ENCODE peak calls at places on chromosomes 12 and 14, in ten cellular contexts. B is tibial nerve, Y is brain microvascular endothelial cell, U is mesendoderm, F is Karpas-422, S is tibial artery, P is ovary, Z is GM23248, E is prostate gland, K is HCT116. I is an unnamed sample.
A peak's percentile ranks its signal among the peaks of the same experiment; 100 is the strongest.

GRCh38 chr12:117564885-117565284 is 203.5 kb upstream of the NOS1 start:
- DNase-seq in B (no peak), Y (no peak), U (peak; percentile 84), F (no peak), S (no peak), P (no peak), Z (no peak), E (no peak), K (no peak), I (peak; percentile 37)

GRCh38 chr14:74510211-74510931 is 16.8 kb downstream of the ISCA2 start:
- DNase-seq in B (no peak), Y (peak; percentile 67), U (no peak), F (no peak), S (peak; percentile 17), P (no peak), Z (peak; percentile 80), E (no peak), K (no peak), I (no peak)

GRCh38 chr14:94975366-94975765 is 182.0 kb downstream of the DICER1 start:
- DNase-seq in B (no peak), Y (no peak), U (no peak), F (no peak), S (no peak), P (no peak), Z (no peak), E (no peak), K (no peak), I (no peak)

GRCh38 chr12:104737682-104738370 is 220.3 kb downstream of the SLC41A2 start:
- DNase-seq in B (no peak), Y (no peak), U (no peak), F (no peak), S (no peak), P (no peak), Z (no peak), E (no peak), K (no peak), I (no peak)

GRCh38 chr14:62213516-62213915 is 451.3 kb downstream of the SNAPC1 start:
- DNase-seq in B (no peak), Y (peak; percentile 3), U (no peak), F (no peak), S (no peak), P (no peak), Z (peak; percentile 2), E (no peak), K (no peak), I (no peak)

GRCh38 chr12:94074970-94075695 is 73.2 kb upstream of the PLXNC1 start:
- DNase-seq in B (peak; percentile 63), Y (peak; percentile 76), U (peak; percentile 83), F (peak; percentile 53), S (peak; percentile 80), P (peak; percentile 43), Z (peak; percentile 97), E (peak; percentile 49), K (peak; percentile 34), I (peak; percentile 90)

GRCh38 chr12:124390442-124391116 is 95.7 kb downstream of the RFLNA start:
- DNase-seq in B (no peak), Y (peak; percentile 77), U (no peak), F (peak; percentile 75), S (peak; percentile 78), P (peak; percentile 54), Z (peak; percentile 94), E (no peak), K (peak; percentile 27), I (peak; percentile 92)

GRCh38 chr12:96237465-96238077 is 43.4 kb downstream of the ELK3 start:
- DNase-seq in B (peak; percentile 69), Y (peak; percentile 96), U (no peak), F (peak; percentile 48), S (peak; percentile 87), P (peak; percentile 41), Z (peak; percentile 97), E (no peak), K (no peak), I (no peak)

GRCh38 chr14:62126885-62127478 is 364.8 kb downstream of the SNAPC1 start:
- DNase-seq in B (peak; percentile 31), Y (peak; percentile 50), U (peak; percentile 65), F (peak; percentile 95), S (no peak), P (no peak), Z (peak; percentile 73), E (no peak), K (peak; percentile 40), I (no peak)

GRCh38 chr12:130579231-130579630 is 136.9 kb downstream of the RIMBP2 start:
- DNase-seq in B (no peak), Y (no peak), U (peak; percentile 90), F (no peak), S (no peak), P (no peak), Z (no peak), E (no peak), K (no peak), I (no peak)

GRCh38 chr12:75656650-75657049 is 145.2 kb upstream of the KRR1 start:
- DNase-seq in B (no peak), Y (peak; percentile 92), U (peak; percentile 86), F (no peak), S (no peak), P (no peak), Z (peak; percentile 73), E (no peak), K (peak; percentile 93), I (no peak)

GRCh38 chr12:92570056-92570753 is 132.6 kb upstream of the PLEKHG7 start:
- DNase-seq in B (peak; percentile 97), Y (peak; percentile 87), U (peak; percentile 78), F (peak; percentile 71), S (peak; percentile 60), P (peak; percentile 57), Z (peak; percentile 79), E (peak; percentile 79), K (peak; percentile 75), I (peak; percentile 82)

GRCh38 chr12:52797529-52797894 is 1.6 kb upstream of the KRT3 start:
- DNase-seq in B (no peak), Y (no peak), U (no peak), F (no peak), S (no peak), P (no peak), Z (no peak), E (no peak), K (no peak), I (no peak)

DNA sequence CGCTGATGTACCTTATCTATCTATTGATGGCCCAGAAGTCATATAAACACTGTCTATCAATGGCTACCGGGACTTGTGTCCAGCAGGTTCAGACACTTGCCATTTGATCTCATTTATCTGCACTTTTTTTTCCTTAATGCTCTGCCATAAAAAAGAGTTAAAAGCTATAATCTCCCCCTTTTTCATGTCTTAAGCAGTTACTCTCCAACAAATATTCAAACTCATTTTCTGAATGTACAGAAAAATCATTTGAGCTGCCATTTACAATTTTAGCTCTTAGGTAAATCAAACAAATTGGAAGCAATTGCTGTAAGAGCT is 101.4 kb downstream of the SLC8A3 start:
- DNase-seq in B (no peak), Y (no peak), U (no peak), F (no peak), S (no peak), P (no peak), Z (no peak), E (no peak), K (no peak), I (no peak)
- H3K27me3 ChIP-seq in B (no peaks in the 10 kb centered on the region), Y (no peaks in the 10 kb centered on the region), U (no peaks in the 10 kb centered on the region), F (no peaks in the 10 kb centered on the region), S (peaks cover 11% of the 10 kb centered on the region), P (no peaks in the 10 kb centered on the region), Z (no peaks in the 10 kb centered on the region), E (peaks cover 2% of the 10 kb centered on the region), K (peaks cover 61% of the 10 kb centered on the region), I (no peaks in the 10 kb centered on the region)

DNA sequence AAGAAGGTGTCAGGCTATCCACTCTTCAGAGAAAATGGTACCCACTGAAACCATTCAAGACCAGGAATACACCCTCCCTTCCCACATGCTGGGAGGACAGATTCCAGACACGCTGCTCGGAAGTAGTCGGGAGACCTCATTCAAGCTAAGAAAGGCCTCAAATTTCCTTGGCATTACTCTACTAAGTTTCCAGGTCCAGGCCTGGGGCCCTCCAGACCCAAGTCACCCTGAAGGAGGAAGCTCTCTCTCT is 27.1 kb upstream of the RPLP0 start:
- DNase-seq in B (no peak), Y (no peak), U (no peak), F (no peak), S (no peak), P (no peak), Z (no peak), E (no peak), K (no peak), I (no peak)
- H3K27ac ChIP-seq in B (no peak overlapping the region), Y (no peak overlapping the region), U (peak overlapping the region; percentile 96), F (no peak overlapping the region), S (no peak overlapping the region), P (no peak overlapping the region), Z (peak overlapping the region; percentile 98), E (no peak overlapping the region), K (peak overlapping the region; percentile 100), I (peak overlapping the region; percentile 17)

GRCh38 chr12:63150255-63151060 is 543 bp downstream of the AVPR1A start:
- DNase-seq in B (no peak), Y (no peak), U (peak; percentile 79), F (no peak), S (peak; percentile 18), P (no peak), Z (peak; percentile 11), E (no peak), K (no peak), I (no peak)
- H3K27me3 ChIP-seq in B (no peaks in the 10 kb centered on the region), Y (peaks cover 44% of the 10 kb centered on the region), U (peaks cover 17% of the 10 kb centered on the region), F (no peaks in the 10 kb centered on the region), S (peaks cover 7% of the 10 kb centered on the region), P (no peaks in the 10 kb centered on the region), Z (peaks cover 50% of the 10 kb centered on the region), E (peaks cover 12% of the 10 kb centered on the region), K (no peaks in the 10 kb centered on the region), I (peaks cover 4% of the 10 kb centered on the region)

GRCh38 chr12:105852958-105853357 is 285.8 kb downstream of the NUAK1 start:
- DNase-seq in B (peak; percentile 26), Y (no peak), U (no peak), F (no peak), S (peak; percentile 28), P (no peak), Z (no peak), E (no peak), K (no peak), I (no peak)

GRCh38 chr12:105848286-105848685 is 290.5 kb downstream of the NUAK1 start:
- DNase-seq in B (no peak), Y (no peak), U (peak; percentile 93), F (no peak), S (no peak), P (no peak), Z (no peak), E (no peak), K (no peak), I (no peak)

GRCh38 chr12:105855691-105856405 is 282.9 kb downstream of the NUAK1 start:
- DNase-seq in B (no peak), Y (no peak), U (no peak), F (no peak), S (no peak), P (no peak), Z (no peak), E (peak; percentile 34), K (no peak), I (no peak)

GRCh38 chr12:105850103-105850968 is 288.4 kb downstream of the NUAK1 start:
- DNase-seq in B (no peak), Y (peak; percentile 38), U (peak; percentile 51), F (no peak), S (no peak), P (no peak), Z (peak; percentile 12), E (no peak), K (no peak), I (no peak)

DNA sequence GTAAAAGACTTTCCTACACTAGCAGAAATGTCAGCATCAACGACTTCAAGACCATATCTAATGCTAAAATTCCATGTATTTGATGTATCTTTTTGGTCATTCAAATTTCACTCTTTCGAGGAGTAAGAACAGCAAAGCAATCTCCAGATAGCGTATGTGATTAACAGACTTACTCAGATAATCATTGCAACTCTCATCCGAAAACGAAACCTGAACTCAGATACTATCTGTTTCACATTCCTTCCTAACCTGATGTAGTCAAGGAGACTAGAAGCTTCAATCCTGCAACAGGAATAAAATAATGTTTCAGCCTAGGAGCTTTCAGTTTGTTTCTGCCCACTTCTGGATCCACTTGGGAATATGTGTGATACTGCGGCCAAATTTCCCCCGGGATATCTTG is 286.3 kb downstream of the NUAK1 start:
- DNase-seq in B (no peak), Y (no peak), U (peak; percentile 26), F (no peak), S (no peak), P (no peak), Z (no peak), E (no peak), K (no peak), I (no peak)
- H3K27ac ChIP-seq in B (no peak overlapping the region), Y (no peak overlapping the region), U (no peak overlapping the region), F (no peak overlapping the region), S (peak overlapping the region; percentile 60), P (no peak overlapping the region), Z (no peak overlapping the region), E (no peak overlapping the region), K (no peak overlapping the region), I (peak overlapping the region; percentile 87)

I was measured in ascending aorta.